ENCODE peak calls at places on chromosome 14, in six cellular contexts. F is NCI-H1436, G is stromal cell of bone marrow, S is NCI-H1105 treated with DMSO at 0.1 percent for 48 hours, V is kidney tubule cell, Q is MCF 10A. J is an unnamed sample.

GRCh38 chr14:100669468-100669867 is 57.2 kb upstream of the DLK1 start:
- DNase-seq in F (no peak), G (no peak), S (no peak), V (no peak), Q (no peak), J (no peak)

GRCh38 chr14:88194531-88194930 is 128.5 kb downstream of the KCNK10 start:
- DNase-seq in F (no peak), G (no peak), S (no peak), V (no peak), Q (no peak), J (no peak)

GRCh38 chr14:22464422-22465142 is 124.4 kb downstream of the DAD1 start:
- DNase-seq in F (no peak), G (no peak), S (no peak), V (no peak), Q (no peak), J (no peak)

GRCh38 chr14:30988509-30988908 is 36.9 kb upstream of the AP4S1 start:
- DNase-seq in F (no peak), G (no peak), S (no peak), V (no peak), Q (no peak), J (no peak)

GRCh38 chr14:106802413-106803364 is 1276.3 kb downstream of the TMEM121 start:
- DNase-seq in F (no peak), G (no peak), S (peak; percentile 6), V (peak; percentile 15), Q (no peak), J (peak; percentile 3)

GRCh38 chr14:104942586-104942985 is 17.9 kb downstream of the PLD4 start:
- DNase-seq in F (no peak), G (no peak), S (no peak), V (no peak), Q (no peak), J (no peak)

GRCh38 chr14:69328317-69328716 is 68.4 kb downstream of the GALNT16 start:
- DNase-seq in F (peak; percentile 87), G (no peak), S (no peak), V (no peak), Q (no peak), J (no peak)

GRCh38 chr14:59293934-59294661 is 105.6 kb downstream of the DAAM1 start:
- DNase-seq in F (no peak), G (no peak), S (no peak), V (no peak), Q (no peak), J (no peak)

GRCh38 chr14:91374897-91375747 is 42.5 kb downstream of the CCDC88C start:
- DNase-seq in F (peak; percentile 40), G (no peak), S (peak; percentile 89), V (no peak), Q (no peak), J (peak; percentile 88)